ENCODE peak calls at places on chromosomes 7 and 10, in six cellular contexts. I is IMR-90; O is spleen; V is colonic mucosa; A is CD8-positive, alpha-beta T cell; C is left ventricle myocardium inferior. X is an unnamed sample.
A peak's percentile ranks its signal among the peaks of the same experiment; 100 is the strongest.

GRCh38 chr7:116354171-116354545 is 143.8 kb downstream of the TES start:
- DNase-seq in A (no peak), V (peak; percentile 24), C (peak; percentile 41), I (peak; percentile 92), O (no peak), X (no peak)

GRCh38 chr10:45580781-45581496 is 91.6 kb downstream of the ZFAND4 start:
- DNase-seq in I (no peak), C (no peak), V (peak; percentile 53), O (no peak), A (no peak), X (no peak)

GRCh38 chr7:125481323-125481722 is 551.7 kb upstream of the POT1 start:
- DNase-seq in C (no peak), I (no peak), A (no peak), V (no peak), O (no peak), X (no peak)

GRCh38 chr7:96052860-96053452 is 268.9 kb downstream of the SLC25A13 start:
- DNase-seq in I (no peak), C (no peak), V (no peak), A (no peak), O (no peak), X (no peak)

GRCh38 chr10:1174022-1174421 is 117.8 kb downstream of the WDR37 start:
- DNase-seq in C (no peak), O (peak; percentile 28), I (no peak), V (no peak), A (no peak), X (no peak)

GRCh38 chr7:102272075-102272916 is 14.4 kb upstream of the SH2B2 start:
- DNase-seq in V (peak; percentile 82), O (peak; percentile 93), I (peak; percentile 81), A (peak; percentile 51), C (peak; percentile 75), X (peak; percentile 13)

GRCh38 chr7:51000956-51001355 is 218.3 kb upstream of the GRB10 start:
- DNase-seq in C (no peak), A (no peak), O (no peak), V (no peak), I (no peak), X (no peak)

GRCh38 chr7:69656890-69657289 is 58.6 kb downstream of the AUTS2 start:
- DNase-seq in O (no peak), I (no peak), A (no peak), V (no peak), C (peak; percentile 62), X (no peak)

GRCh38 chr7:64868469-64868868 is 34.6 kb upstream of the ZNF273 start:
- DNase-seq in C (no peak), V (no peak), O (no peak), I (no peak), A (no peak), X (no peak)

GRCh38 chr10:31937371-31937770 is 8.7 kb upstream of the ARHGAP12 start:
- DNase-seq in V (peak; percentile 30), C (peak; percentile 26), I (no peak), O (no peak), A (no peak), X (no peak)

GRCh38 chr7:37643876-37644275 is 39.7 kb upstream of the GPR141 start:
- DNase-seq in C (no peak), O (no peak), V (no peak), A (no peak), I (no peak), X (no peak)

GRCh38 chr10:20898851-20899250 is 1.7 kb upstream of the NEBL start:
- DNase-seq in C (no peak), I (no peak), A (no peak), O (no peak), V (no peak), X (no peak)

GRCh38 chr7:16084370-16084769 is 337.0 kb downstream of the CRPPA start:
- DNase-seq in I (peak; percentile 8), C (no peak), V (no peak), A (no peak), O (no peak), X (no peak)

GRCh38 chr10:126041804-126042231 is 145.5 kb downstream of the FANK1 start:
- DNase-seq in A (peak; percentile 39), V (peak; percentile 61), C (peak; percentile 80), I (peak; percentile 43), O (peak; percentile 94), X (no peak)

GRCh38 chr10:133309720-133310398 is 1.1 kb downstream of the ZNF511 start:
- DNase-seq in V (peak; percentile 78), O (peak; percentile 90), C (peak; percentile 33), I (no peak), A (no peak), X (no peak)

GRCh38 chr10:61974611-61975010 is 73.1 kb downstream of the ARID5B start:
- DNase-seq in O (no peak), C (peak; percentile 53), A (no peak), V (peak; percentile 74), I (peak; percentile 75), X (no peak)

GRCh38 chr10:63115732-63116383 is 17.3 kb upstream of the NRBF2 start:
- DNase-seq in A (no peak), V (peak; percentile 40), I (peak; percentile 75), O (no peak), C (peak; percentile 77), X (no peak)

GRCh38 chr10:24826022-24826421 is 102.3 kb upstream of the ARHGAP21 start:
- DNase-seq in O (no peak), A (no peak), I (peak; percentile 78), C (no peak), V (no peak), X (no peak)

GRCh38 chr7:30430300-30430699 is 48.3 kb downstream of the NOD1 start:
- DNase-seq in A (no peak), I (no peak), O (no peak), C (no peak), V (peak; percentile 92), X (no peak)

GRCh38 chr10:13949844-13950542 is 363.2 kb downstream of the PRPF18 start:
- DNase-seq in C (no peak), V (no peak), I (peak; percentile 91), A (no peak), O (no peak), X (no peak)

GRCh38 chr10:71835671-71836593 is 15.1 kb downstream of the PSAP start:
- DNase-seq in V (no peak), C (peak; percentile 58), I (peak; percentile 70), A (no peak), O (peak; percentile 90), X (no peak)

GRCh38 chr10:112307631-112308502 is 24.7 kb downstream of the TECTB start:
- DNase-seq in I (peak; percentile 43), O (no peak), V (peak; percentile 37), A (no peak), C (no peak), X (no peak)

GRCh38 chr7:146740039-146740438 is 623.4 kb downstream of the CNTNAP2 start:
- DNase-seq in O (no peak), C (no peak), I (no peak), V (no peak), A (no peak), X (no peak)

GRCh38 chr7:135186841-135187253 is 16.3 kb upstream of the CYREN start:
- DNase-seq in C (no peak), I (no peak), A (no peak), O (peak; percentile 71), V (no peak), X (no peak)

GRCh38 chr7:135190703-135191102 is 20.2 kb upstream of the CYREN start:
- DNase-seq in O (no peak), A (no peak), V (no peak), I (no peak), C (no peak), X (no peak)

GRCh38 chr7:135188298-135188984 is 17.9 kb upstream of the CYREN start:
- DNase-seq in V (no peak), O (peak; percentile 59), I (no peak), A (no peak), C (no peak), X (no peak)

GRCh38 chr7:135189961-135190360 is 19.5 kb upstream of the CYREN start:
- DNase-seq in O (peak; percentile 15), A (no peak), I (no peak), V (no peak), C (no peak), X (no peak)

GRCh38 chr7:135189221-135189662 is 18.7 kb upstream of the CYREN start:
- DNase-seq in I (no peak), V (no peak), O (peak; percentile 9), C (no peak), A (no peak), X (no peak)
- H3K4me3 ChIP-seq in I (no peak overlapping the region), V (no peak overlapping the region), O (no peak overlapping the region), C (no peak overlapping the region), A (no peak overlapping the region), X (no peak overlapping the region)

GRCh38 chr7:148720472-148720871 is 21.8 kb downstream of the CUL1 start:
- DNase-seq in C (no peak), A (no peak), I (no peak), V (no peak), O (no peak), X (no peak)
- H3K4me1 ChIP-seq in C (peaks cover 78% of the 10 kb centered on the region), A (peaks cover 63% of the 10 kb centered on the region), I (peaks cover 22% of the 10 kb centered on the region), V (no peaks in the 10 kb centered on the region), O (peaks cover 89% of the 10 kb centered on the region), X (peaks cover 13% of the 10 kb centered on the region)

GRCh38 chr7:101172854-101173751 is 7.0 kb downstream of the NAT16 start:
- DNase-seq in V (peak; percentile 47), A (no peak), C (peak; percentile 75), O (no peak), I (peak; percentile 71), X (no peak)

GRCh38 chr7:101170617-101171441 is 5.5 kb upstream of the VGF start:
- DNase-seq in I (no peak), A (no peak), O (no peak), C (no peak), V (no peak), X (no peak)

GRCh38 chr7:101169838-101170531 is 4.6 kb upstream of the VGF start:
- DNase-seq in I (peak; percentile 60), O (peak; percentile 93), A (peak; percentile 68), C (peak; percentile 63), V (peak; percentile 81), X (no peak)

GRCh38 chr7:101172005-101172853 is 6.9 kb upstream of the VGF start:
- DNase-seq in O (no peak), A (no peak), V (no peak), C (no peak), I (no peak), X (no peak)

GRCh38 chr7:101171442-101171837 is 6.1 kb upstream of the VGF start:
- DNase-seq in C (no peak), A (no peak), I (no peak), V (no peak), O (no peak), X (no peak)
- TF ChIP-seq CTCF in C (no peak), A (no peak), I (peak; percentile 23), V (no peak), O (no peak), X (no peak)

DNA sequence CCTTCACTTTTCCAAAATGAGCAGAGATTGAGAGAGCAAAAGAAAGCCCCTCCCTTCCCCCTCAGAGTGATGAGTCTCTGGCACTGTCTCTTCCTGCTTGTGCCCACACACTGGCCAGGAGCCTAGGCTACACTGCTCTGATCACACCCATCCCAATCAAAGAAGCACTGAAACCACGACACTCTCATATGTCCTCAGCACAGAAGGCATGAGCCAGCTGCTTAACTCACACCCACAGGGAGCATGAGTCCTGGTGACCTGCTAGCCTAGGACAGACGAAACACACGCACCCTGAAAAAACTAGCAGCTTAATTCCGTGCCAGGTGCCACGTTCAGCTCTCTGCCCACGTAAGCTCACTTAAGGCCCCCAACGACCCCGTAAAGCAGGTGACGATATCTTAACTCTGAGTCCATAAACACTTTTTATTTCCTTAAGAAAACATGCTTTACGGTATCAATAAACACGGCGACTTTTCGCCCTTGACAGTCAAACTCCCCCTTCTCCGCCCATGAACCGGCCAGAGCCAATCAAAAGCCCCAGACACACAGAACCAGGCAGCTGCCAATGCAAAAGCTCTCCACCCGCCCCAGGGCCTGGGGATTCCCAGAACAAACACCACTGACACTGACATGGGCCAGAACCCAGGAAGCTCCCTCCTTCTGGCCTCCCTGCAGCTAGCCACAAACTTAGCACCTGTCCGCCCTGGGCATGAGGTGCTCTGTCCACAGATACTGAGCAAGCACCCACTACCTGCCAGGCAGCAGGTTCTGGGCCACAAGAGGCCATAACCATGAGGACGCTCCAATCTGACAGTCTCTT is 69.0 kb downstream of the TNRC18 start:
- DNase-seq in A (no peak), O (no peak), C (peak; percentile 73), V (peak; percentile 91), I (peak; percentile 43), X (peak; percentile 9)
- H3K4me3 ChIP-seq in A (no peak overlapping the region), O (no peak overlapping the region), C (peak overlapping the region; percentile 47), V (no peak overlapping the region), I (no peak overlapping the region), X (no peak overlapping the region)